ENCODE peak calls at places on chromosomes 3 and 15, in seven cellular contexts. Q is IMR-90; X is nephron progenitor cell; V is CD4-positive, alpha-beta memory T cell; T is Panc1; A is HuH-7; J is adrenal gland. G is an unnamed sample.

GRCh38 chr15:78907577-78907976 is 34.9 kb downstream of the MORF4L1 start:
- DNase-seq in Q (no peak), X (no peak), V (no peak), T (no peak), A (no peak), J (no peak), G (peak)

GRCh38 chr3:166201476-166201875 is 364.3 kb upstream of the BCHE start:
- DNase-seq in Q (no peak), X (no peak), V (no peak), T (no peak), A (no peak), J (no peak), G (no peak)

GRCh38 chr3:30421261-30421660 is 185.1 kb upstream of the TGFBR2 start:
- DNase-seq in Q (peak), X (no peak), V (no peak), T (no peak), A (no peak), J (no peak), G (no peak)

GRCh38 chr3:181302960-181303359 is 313.4 kb upstream of the DNAJC19 start:
- DNase-seq in Q (no peak), X (no peak), V (no peak), T (no peak), A (no peak), J (no peak), G (no peak)

GRCh38 chr3:59809750-59810444 is 760.1 kb upstream of the CFAP20DC start:
- DNase-seq in Q (peak), X (no peak), V (peak), T (no peak), A (no peak), J (no peak), G (no peak)

GRCh38 chr3:194296832-194297666 is 54.1 kb downstream of the CPN2 start:
- DNase-seq in Q (no peak), X (peak), V (no peak), T (no peak), A (peak), J (peak), G (no peak)

GRCh38 chr3:15325228-15325627 is 7.2 kb downstream of the SH3BP5 start:
- DNase-seq in Q (peak), X (no peak), V (no peak), T (no peak), A (no peak), J (no peak), G (no peak)

GRCh38 chr3:157088506-157089454 is 71.2 kb downstream of the CCNL1 start:
- DNase-seq in Q (peak), X (peak), V (peak), T (peak), A (peak), J (peak), G (peak)

GRCh38 chr15:34147371-34148140 is 45.7 kb downstream of the PGBD4 start:
- DNase-seq in Q (peak), X (no peak), V (no peak), T (no peak), A (no peak), J (no peak), G (no peak)

GRCh38 chr15:70043590-70043989 is 54.1 kb downstream of the TLE3 start:
- DNase-seq in Q (no peak), X (no peak), V (no peak), T (no peak), A (no peak), J (no peak), G (no peak)

GRCh38 chr15:92502930-92503329 is 109.2 kb downstream of the ST8SIA2 start:
- DNase-seq in Q (no peak), X (no peak), V (no peak), T (no peak), A (no peak), J (no peak), G (no peak)

GRCh38 chr3:120182613-120183524 is 88.6 kb upstream of the GSK3B start:
- DNase-seq in Q (peak), X (no peak), V (no peak), T (no peak), A (no peak), J (no peak), G (no peak)

GRCh38 chr3:147414369-147415135 is 5.4 kb downstream of the ZIC1 start:
- DNase-seq in Q (no peak), X (no peak), V (no peak), T (no peak), A (no peak), J (no peak), G (no peak)

GRCh38 chr15:42130246-42130986 is 26.0 kb downstream of the PLA2G4F start:
- DNase-seq in Q (no peak), X (no peak), V (no peak), T (no peak), A (no peak), J (no peak), G (no peak)

GRCh38 chr15:66716668-66717025 is 14.6 kb downstream of the SMAD6 start:
- DNase-seq in Q (no peak), X (no peak), V (no peak), T (no peak), A (no peak), J (no peak), G (no peak)

GRCh38 chr3:37997321-37997720 is 6.7 kb downstream of the VILL start:
- DNase-seq in Q (no peak), X (no peak), V (no peak), T (no peak), A (no peak), J (no peak), G (no peak)

GRCh38 chr3:43754316-43754715 is 63.6 kb downstream of the ABHD5 start:
- DNase-seq in Q (peak), X (no peak), V (no peak), T (no peak), A (no peak), J (no peak), G (no peak)

GRCh38 chr3:13866406-13866965 is 13.4 kb downstream of the WNT7A start:
- DNase-seq in Q (no peak), X (no peak), V (peak), T (no peak), A (no peak), J (no peak), G (no peak)

GRCh38 chr3:120353463-120353862 is 4.3 kb upstream of the LRRC58 start:
- DNase-seq in Q (no peak), X (no peak), V (no peak), T (no peak), A (no peak), J (no peak), G (no peak)

GRCh38 chr3:46843508-46843907 is 19.7 kb downstream of the MYL3 start:
- DNase-seq in Q (no peak), X (no peak), V (no peak), T (no peak), A (no peak), J (no peak), G (no peak)

GRCh38 chr3:37536799-37537311 is 324.8 kb upstream of the CTDSPL start:
- DNase-seq in Q (no peak), X (no peak), V (no peak), T (no peak), A (no peak), J (no peak), G (no peak)

GRCh38 chr3:114376091-114376490 is 82.3 kb downstream of the TIGIT start:
- DNase-seq in Q (no peak), X (no peak), V (no peak), T (no peak), A (peak), J (no peak), G (no peak)

GRCh38 chr3:59084598-59084997 is 34.8 kb upstream of the CFAP20DC start:
- DNase-seq in Q (no peak), X (no peak), V (no peak), T (no peak), A (no peak), J (no peak), G (no peak)

GRCh38 chr3:143280984-143281383 is 161.4 kb downstream of the CHST2 start:
- DNase-seq in Q (no peak), X (no peak), V (no peak), T (no peak), A (no peak), J (no peak), G (no peak)

GRCh38 chr3:52092891-52093290 is 36.5 kb upstream of the DUSP7 start:
- DNase-seq in Q (no peak), X (no peak), V (no peak), T (no peak), A (no peak), J (no peak), G (no peak)

GRCh38 chr15:70109522-70109921 is 11.8 kb upstream of the TLE3 start:
- DNase-seq in Q (no peak), X (no peak), V (no peak), T (no peak), A (no peak), J (no peak), G (no peak)

GRCh38 chr3:71311320-71312046 is 272.0 kb downstream of the FOXP1 start:
- DNase-seq in Q (no peak), X (no peak), V (no peak), T (no peak), A (no peak), J (no peak), G (no peak)

GRCh38 chr3:169133178-169134161 is 530.0 kb downstream of the MECOM start:
- DNase-seq in Q (peak), X (no peak), V (no peak), T (no peak), A (no peak), J (no peak), G (no peak)

GRCh38 chr3:196638922-196639516 is 475 bp upstream of the NRROS start:
- DNase-seq in Q (no peak), X (no peak), V (peak), T (no peak), A (no peak), J (no peak), G (no peak)

GRCh38 chr15:92714457-92715401 is 59.2 kb upstream of the FAM174B start:
- DNase-seq in Q (peak), X (peak), V (peak), T (no peak), A (peak), J (peak), G (peak)